ENCODE peak calls at places on chromosomes 5 and 9, in eight cellular contexts. One of them, this sample, is unnamed.

GRCh38 chr5:154577449-154577848 is 99.4 kb upstream of the HAND1 start:
- DNase-seq in T follicular helper cell: no peak
- DNase-seq in NCI-H774: no peak
- DNase-seq in Peyer's patch: no peak
- DNase-seq in mucosa of gallbladder: no peak
- DNase-seq in frontal cortex: no peak
- DNase-seq in AG09319: no peak
- DNase-seq in spleen: no peak
- DNase-seq in this sample: no peak

GRCh38 chr9:100455470-100455869 is 17.5 kb upstream of the TMEFF1 start:
- DNase-seq in T follicular helper cell: no peak
- DNase-seq in NCI-H774: no peak
- DNase-seq in Peyer's patch: no peak
- DNase-seq in mucosa of gallbladder: no peak
- DNase-seq in frontal cortex: no peak
- DNase-seq in AG09319: no peak
- DNase-seq in spleen: no peak
- DNase-seq in this sample: no peak

GRCh38 chr9:89149726-89150125 is 28.9 kb downstream of the SHC3 start:
- DNase-seq in T follicular helper cell: no peak
- DNase-seq in NCI-H774: no peak
- DNase-seq in Peyer's patch: no peak
- DNase-seq in mucosa of gallbladder: no peak
- DNase-seq in frontal cortex: no peak
- DNase-seq in AG09319: no peak
- DNase-seq in spleen: no peak
- DNase-seq in this sample: peak

GRCh38 chr5:151509231-151509630 is 61.8 kb downstream of the SLC36A1 start:
- DNase-seq in T follicular helper cell: no peak
- DNase-seq in NCI-H774: no peak
- DNase-seq in Peyer's patch: no peak
- DNase-seq in mucosa of gallbladder: no peak
- DNase-seq in frontal cortex: no peak
- DNase-seq in AG09319: no peak
- DNase-seq in spleen: no peak
- DNase-seq in this sample: no peak

GRCh38 chr5:93611900-93612898 is 29.2 kb downstream of the NR2F1 start:
- DNase-seq in T follicular helper cell: no peak
- DNase-seq in NCI-H774: no peak
- DNase-seq in Peyer's patch: peak
- DNase-seq in mucosa of gallbladder: no peak
- DNase-seq in frontal cortex: peak
- DNase-seq in AG09319: no peak
- DNase-seq in spleen: peak
- DNase-seq in this sample: no peak

GRCh38 chr5:72394688-72395087 is 74.5 kb downstream of the PTCD2 start:
- DNase-seq in T follicular helper cell: no peak
- DNase-seq in NCI-H774: no peak
- DNase-seq in Peyer's patch: no peak
- DNase-seq in mucosa of gallbladder: no peak
- DNase-seq in frontal cortex: no peak
- DNase-seq in AG09319: no peak
- DNase-seq in spleen: no peak
- DNase-seq in this sample: no peak

GRCh38 chr5:127891942-127892341 is 188.8 kb downstream of the CCDC192 start:
- DNase-seq in T follicular helper cell: no peak
- DNase-seq in NCI-H774: no peak
- DNase-seq in Peyer's patch: no peak
- DNase-seq in mucosa of gallbladder: no peak
- DNase-seq in frontal cortex: no peak
- DNase-seq in AG09319: no peak
- DNase-seq in spleen: no peak
- DNase-seq in this sample: no peak

GRCh38 chr9:72978724-72979123 is 25.9 kb upstream of the ALDH1A1 start:
- DNase-seq in T follicular helper cell: no peak
- DNase-seq in NCI-H774: no peak
- DNase-seq in Peyer's patch: no peak
- DNase-seq in mucosa of gallbladder: no peak
- DNase-seq in frontal cortex: no peak
- DNase-seq in AG09319: no peak
- DNase-seq in spleen: no peak
- DNase-seq in this sample: peak

GRCh38 chr9:92614763-92615441 is 55.0 kb downstream of the IPPK start:
- DNase-seq in T follicular helper cell: no peak
- DNase-seq in NCI-H774: no peak
- DNase-seq in Peyer's patch: no peak
- DNase-seq in mucosa of gallbladder: no peak
- DNase-seq in frontal cortex: no peak
- DNase-seq in AG09319: no peak
- DNase-seq in spleen: no peak
- DNase-seq in this sample: no peak

GRCh38 chr5:177300236-177300880 is 3.2 kb downstream of the RAB24 start:
- DNase-seq in T follicular helper cell: peak
- DNase-seq in NCI-H774: no peak
- DNase-seq in Peyer's patch: no peak
- DNase-seq in mucosa of gallbladder: peak
- DNase-seq in frontal cortex: no peak
- DNase-seq in AG09319: no peak
- DNase-seq in spleen: peak
- DNase-seq in this sample: no peak

GRCh38 chr5:33470544-33470943 is 29.8 kb downstream of the TARS1 start:
- DNase-seq in T follicular helper cell: no peak
- DNase-seq in NCI-H774: peak
- DNase-seq in Peyer's patch: no peak
- DNase-seq in mucosa of gallbladder: peak
- DNase-seq in frontal cortex: no peak
- DNase-seq in AG09319: peak
- DNase-seq in spleen: no peak
- DNase-seq in this sample: no peak

GRCh38 chr5:172524573-172525021 is 70.3 kb upstream of the SH3PXD2B start:
- DNase-seq in T follicular helper cell: no peak
- DNase-seq in NCI-H774: no peak
- DNase-seq in Peyer's patch: no peak
- DNase-seq in mucosa of gallbladder: peak
- DNase-seq in frontal cortex: no peak
- DNase-seq in AG09319: no peak
- DNase-seq in spleen: peak
- DNase-seq in this sample: no peak

GRCh38 chr5:171521679-171522078 is 102.2 kb downstream of the FGF18 start:
- DNase-seq in T follicular helper cell: no peak
- DNase-seq in NCI-H774: no peak
- DNase-seq in Peyer's patch: no peak
- DNase-seq in mucosa of gallbladder: no peak
- DNase-seq in frontal cortex: no peak
- DNase-seq in AG09319: no peak
- DNase-seq in spleen: no peak
- DNase-seq in this sample: no peak

GRCh38 chr5:2669259-2669658 is 82.2 kb downstream of the IRX2 start:
- DNase-seq in T follicular helper cell: no peak
- DNase-seq in NCI-H774: no peak
- DNase-seq in Peyer's patch: no peak
- DNase-seq in mucosa of gallbladder: no peak
- DNase-seq in frontal cortex: no peak
- DNase-seq in AG09319: no peak
- DNase-seq in spleen: no peak
- DNase-seq in this sample: no peak

GRCh38 chr5:36535390-36535789 is 71.0 kb upstream of the SLC1A3 start:
- DNase-seq in T follicular helper cell: no peak
- DNase-seq in NCI-H774: no peak
- DNase-seq in Peyer's patch: no peak
- DNase-seq in mucosa of gallbladder: no peak
- DNase-seq in frontal cortex: no peak
- DNase-seq in AG09319: no peak
- DNase-seq in spleen: no peak
- DNase-seq in this sample: no peak

GRCh38 chr9:124209279-124209678 is 48.5 kb upstream of the NEK6 start:
- DNase-seq in T follicular helper cell: no peak
- DNase-seq in NCI-H774: no peak
- DNase-seq in Peyer's patch: no peak
- DNase-seq in mucosa of gallbladder: no peak
- DNase-seq in frontal cortex: no peak
- DNase-seq in AG09319: no peak
- DNase-seq in spleen: no peak
- DNase-seq in this sample: no peak

GRCh38 chr9:14030350-14030823 is 283.6 kb downstream of the NFIB start:
- DNase-seq in T follicular helper cell: no peak
- DNase-seq in NCI-H774: no peak
- DNase-seq in Peyer's patch: no peak
- DNase-seq in mucosa of gallbladder: no peak
- DNase-seq in frontal cortex: no peak
- DNase-seq in AG09319: no peak
- DNase-seq in spleen: no peak
- DNase-seq in this sample: no peak

GRCh38 chr5:53091304-53091703 is 18.3 kb downstream of the MOCS2 start:
- DNase-seq in T follicular helper cell: no peak
- DNase-seq in NCI-H774: no peak
- DNase-seq in Peyer's patch: no peak
- DNase-seq in mucosa of gallbladder: no peak
- DNase-seq in frontal cortex: no peak
- DNase-seq in AG09319: peak
- DNase-seq in spleen: no peak
- DNase-seq in this sample: no peak

GRCh38 chr9:27673626-27674025 is 100.3 kb upstream of the C9orf72 start:
- DNase-seq in T follicular helper cell: no peak
- DNase-seq in NCI-H774: no peak
- DNase-seq in Peyer's patch: no peak
- DNase-seq in mucosa of gallbladder: no peak
- DNase-seq in frontal cortex: no peak
- DNase-seq in AG09319: no peak
- DNase-seq in spleen: no peak
- DNase-seq in this sample: no peak

GRCh38 chr9:136690841-136691261 is 3.6 kb upstream of the AGPAT2 start:
- DNase-seq in T follicular helper cell: no peak
- DNase-seq in NCI-H774: no peak
- DNase-seq in Peyer's patch: no peak
- DNase-seq in mucosa of gallbladder: no peak
- DNase-seq in frontal cortex: no peak
- DNase-seq in AG09319: no peak
- DNase-seq in spleen: no peak
- DNase-seq in this sample: no peak

GRCh38 chr9:90003046-90003355 is 398.2 kb downstream of the GADD45G start:
- DNase-seq in T follicular helper cell: no peak
- DNase-seq in NCI-H774: no peak
- DNase-seq in Peyer's patch: no peak
- DNase-seq in mucosa of gallbladder: no peak
- DNase-seq in frontal cortex: no peak
- DNase-seq in AG09319: no peak
- DNase-seq in spleen: no peak
- DNase-seq in this sample: no peak

GRCh38 chr5:33291216-33292000 is 149.4 kb upstream of the TARS1 start:
- DNase-seq in T follicular helper cell: no peak
- DNase-seq in NCI-H774: no peak
- DNase-seq in Peyer's patch: no peak
- DNase-seq in mucosa of gallbladder: no peak
- DNase-seq in frontal cortex: no peak
- DNase-seq in AG09319: no peak
- DNase-seq in spleen: no peak
- DNase-seq in this sample: no peak

GRCh38 chr5:122162100-122162499 is 32.8 kb downstream of the ZNF474 start:
- DNase-seq in T follicular helper cell: no peak
- DNase-seq in NCI-H774: no peak
- DNase-seq in Peyer's patch: no peak
- DNase-seq in mucosa of gallbladder: no peak
- DNase-seq in frontal cortex: no peak
- DNase-seq in AG09319: no peak
- DNase-seq in spleen: no peak
- DNase-seq in this sample: no peak

GRCh38 chr5:71932131-71932635 is 175.1 kb upstream of the MAP1B start:
- DNase-seq in T follicular helper cell: no peak
- DNase-seq in NCI-H774: no peak
- DNase-seq in Peyer's patch: no peak
- DNase-seq in mucosa of gallbladder: peak
- DNase-seq in frontal cortex: no peak
- DNase-seq in AG09319: no peak
- DNase-seq in spleen: no peak
- DNase-seq in this sample: no peak

GRCh38 chr5:170307575-170308465 is 10.2 kb upstream of the LCP2 start:
- DNase-seq in T follicular helper cell: no peak
- DNase-seq in NCI-H774: no peak
- DNase-seq in Peyer's patch: no peak
- DNase-seq in mucosa of gallbladder: peak
- DNase-seq in frontal cortex: no peak
- DNase-seq in AG09319: no peak
- DNase-seq in spleen: peak
- DNase-seq in this sample: peak

GRCh38 chr5:119031905-119032304 is 39.0 kb upstream of the DMXL1 start:
- DNase-seq in T follicular helper cell: no peak
- DNase-seq in NCI-H774: no peak
- DNase-seq in Peyer's patch: no peak
- DNase-seq in mucosa of gallbladder: no peak
- DNase-seq in frontal cortex: no peak
- DNase-seq in AG09319: no peak
- DNase-seq in spleen: no peak
- DNase-seq in this sample: no peak

GRCh38 chr5:118371973-118372650 is 616.2 kb downstream of the DTWD2 start:
- DNase-seq in T follicular helper cell: no peak
- DNase-seq in NCI-H774: no peak
- DNase-seq in Peyer's patch: no peak
- DNase-seq in mucosa of gallbladder: peak
- DNase-seq in frontal cortex: no peak
- DNase-seq in AG09319: no peak
- DNase-seq in spleen: no peak
- DNase-seq in this sample: no peak

GRCh38 chr9:85349046-85349445 is 392.7 kb downstream of the AGTPBP1 start:
- DNase-seq in T follicular helper cell: no peak
- DNase-seq in NCI-H774: no peak
- DNase-seq in Peyer's patch: no peak
- DNase-seq in mucosa of gallbladder: no peak
- DNase-seq in frontal cortex: no peak
- DNase-seq in AG09319: no peak
- DNase-seq in spleen: no peak
- DNase-seq in this sample: no peak

This sample was measured in epithelial cell of prostate.